ENCODE peak calls at places on chromosome 17, in seven cellular contexts. O is stimulated activated CD8-positive, alpha-beta memory T cell treated with anti-CD3 and anti-CD28 coated beads, Interleukin-7, amount 100 ng/mL, for 1 hour; E is cerebellar cortex; F is neural crest cell; Z is skeletal muscle cell; M is AG09319; P is prostate gland. H is an unnamed sample.
A peak's percentile ranks its signal among the peaks of the same experiment; 100 is the strongest.

GRCh38 chr17:51322390-51323029 is 62.2 kb downstream of the UTP18 start:
- DNase-seq in O (no peak), P (no peak), M (no peak), Z (no peak), F (no peak), E (peak; percentile 53), H (peak; percentile 21)

GRCh38 chr17:51189628-51190027 is 23.4 kb downstream of the NME2 start:
- DNase-seq in P (no peak), Z (no peak), E (no peak), O (no peak), F (no peak), M (no peak), H (no peak)

GRCh38 chr17:42475853-42476252 is 17.2 kb downstream of the ATP6V0A1 start:
- DNase-seq in O (no peak), Z (no peak), E (no peak), P (no peak), M (no peak), F (no peak), H (no peak)

GRCh38 chr17:3759597-3760216 is 36.0 kb downstream of the HASPIN start:
- DNase-seq in F (no peak), M (no peak), Z (no peak), P (no peak), E (no peak), O (no peak), H (no peak)

GRCh38 chr17:18960241-18960665 is 8.3 kb downstream of the SLC5A10 start:
- DNase-seq in Z (no peak), F (no peak), P (no peak), O (no peak), M (no peak), E (no peak), H (no peak)

GRCh38 chr17:71548540-71549190 is 572.2 kb upstream of the SOX9 start:
- DNase-seq in O (no peak), Z (no peak), M (no peak), P (no peak), E (no peak), F (no peak), H (peak; percentile 9)

GRCh38 chr17:2602597-2603017 is 9.2 kb downstream of the PAFAH1B1 start:
- DNase-seq in F (no peak), Z (no peak), O (no peak), P (no peak), E (no peak), M (no peak), H (no peak)

GRCh38 chr17:61416540-61417363 is 17.1 kb downstream of the TBX2 start:
- DNase-seq in O (no peak), Z (no peak), E (peak; percentile 77), P (peak; percentile 77), M (peak; percentile 79), F (peak; percentile 99), H (peak; percentile 25)

GRCh38 chr17:42967925-42968324 is 3.7 kb upstream of the AARSD1 start:
- DNase-seq in E (no peak), O (no peak), M (no peak), Z (no peak), F (no peak), P (no peak), H (no peak)

GRCh38 chr17:71926746-71927398 is 193.9 kb upstream of the SOX9 start:
- DNase-seq in M (no peak), P (no peak), E (no peak), F (no peak), Z (peak; percentile 26), O (no peak), H (peak; percentile 98)

GRCh38 chr17:5438716-5439445 is at the start of gene C1QBP:
- DNase-seq in Z (peak; percentile 56), O (peak; percentile 89), M (peak; percentile 81), F (peak; percentile 96), E (peak; percentile 90), P (peak; percentile 87), H (peak; percentile 93)

GRCh38 chr17:82839617-82840292 is at the start of gene ZNF750:
- DNase-seq in E (no peak), F (no peak), M (no peak), O (no peak), Z (no peak), P (peak; percentile 75), H (no peak)

GRCh38 chr17:45227101-45227591 is 5.5 kb downstream of the FMNL1 start:
- DNase-seq in Z (no peak), P (no peak), M (no peak), O (no peak), F (no peak), E (no peak), H (no peak)

GRCh38 chr17:81194941-81195901 is 27.5 kb downstream of the CEP131 start:
- DNase-seq in Z (no peak), E (no peak), M (no peak), P (no peak), F (no peak), O (no peak), H (no peak)

GRCh38 chr17:83148317-83149044 is 69.1 kb downstream of the METRNL start:
- DNase-seq in Z (no peak), O (no peak), M (no peak), E (no peak), P (no peak), F (no peak), H (no peak)

GRCh38 chr17:75849304-75849695 is 5.1 kb upstream of the UNC13D start:
- DNase-seq in M (no peak), Z (no peak), O (no peak), E (no peak), P (no peak), F (no peak), H (no peak)

GRCh38 chr17:2369551-2370210 is 31.2 kb downstream of the MNT start:
- DNase-seq in M (no peak), Z (no peak), E (no peak), F (no peak), P (no peak), O (no peak), H (no peak)

GRCh38 chr17:76381633-76382304 is 2.6 kb upstream of the SPHK1 start:
- DNase-seq in F (peak; percentile 23), P (no peak), M (no peak), E (no peak), Z (no peak), O (no peak), H (no peak)

GRCh38 chr17:42548070-42548837 is 4.5 kb upstream of the HSD17B1 start:
- DNase-seq in F (peak; percentile 52), P (peak; percentile 85), Z (no peak), M (no peak), O (peak; percentile 54), E (peak; percentile 54), H (peak; percentile 45)

GRCh38 chr17:62876664-62877411 is 68.7 kb upstream of the MARCHF10 start:
- DNase-seq in E (no peak), P (no peak), O (no peak), Z (no peak), M (no peak), F (no peak), H (no peak)

GRCh38 chr17:80980397-80981061 is 11.1 kb upstream of the CHMP6 start:
- DNase-seq in E (no peak), M (no peak), F (no peak), P (no peak), O (no peak), Z (no peak), H (no peak)

GRCh38 chr17:55546481-55546880 is 35.2 kb upstream of the SMIM36 start:
- DNase-seq in F (no peak), M (no peak), P (no peak), E (no peak), Z (no peak), O (no peak), H (no peak)

GRCh38 chr17:3879181-3879580 is 13.7 kb downstream of the CAMKK1 start:
- DNase-seq in E (peak; percentile 57), P (no peak), F (no peak), O (no peak), Z (peak; percentile 82), M (no peak), H (no peak)

GRCh38 chr17:27339836-27340550 is 46.1 kb downstream of the WSB1 start:
- DNase-seq in F (no peak), O (no peak), Z (no peak), P (no peak), E (no peak), M (no peak), H (no peak)

GRCh38 chr17:28528329-28529011 is 22.3 kb downstream of the FOXN1 start:
- DNase-seq in P (no peak), E (no peak), F (no peak), M (no peak), O (no peak), Z (no peak), H (no peak)

GRCh38 chr17:65495255-65496060 is 66.0 kb downstream of the AXIN2 start:
- DNase-seq in F (no peak), E (no peak), Z (no peak), M (no peak), O (no peak), P (no peak), H (no peak)

H was measured in kidney glomerular epithelial cell.